ENCODE peak calls at places on chromosome 7, in four cellular contexts. One of them, this sample, is unnamed.

GRCh38 chr7:75981450-75982305 is 12.7 kb downstream of the TMEM120A start:
- DNase-seq in HepG2: no peak
- DNase-seq in SK-N-SH: peak; percentile 42
- DNase-seq in GM12878: no peak
- DNase-seq in this sample: no peak

GRCh38 chr7:30513762-30514161 is 9.1 kb upstream of the GGCT start:
- DNase-seq in GM12878: no peak
- DNase-seq in HepG2: no peak
- DNase-seq in SK-N-SH: no peak
- DNase-seq in this sample: no peak

GRCh38 chr7:52537051-52537450 is 498.4 kb upstream of the POM121L12 start:
- DNase-seq in SK-N-SH: no peak
- DNase-seq in GM12878: no peak
- DNase-seq in HepG2: no peak
- DNase-seq in this sample: no peak

GRCh38 chr7:271266-272107 is 18.5 kb upstream of the FOXL3 start:
- DNase-seq in HepG2: no peak
- DNase-seq in GM12878: no peak
- DNase-seq in SK-N-SH: no peak
- DNase-seq in this sample: no peak

GRCh38 chr7:70006411-70006920 is 408.2 kb downstream of the AUTS2 start:
- DNase-seq in GM12878: no peak
- DNase-seq in HepG2: no peak
- DNase-seq in SK-N-SH: no peak
- DNase-seq in this sample: no peak

GRCh38 chr7:21412291-21412896 is 15.5 kb upstream of the SP4 start:
- DNase-seq in HepG2: no peak
- DNase-seq in GM12878: peak; percentile 43
- DNase-seq in SK-N-SH: no peak
- DNase-seq in this sample: no peak

GRCh38 chr7:79736418-79736817 is 283.0 kb upstream of the MAGI2 start:
- DNase-seq in SK-N-SH: no peak
- DNase-seq in GM12878: no peak
- DNase-seq in HepG2: no peak
- DNase-seq in this sample: no peak

GRCh38 chr7:2709553-2710165 is 21.7 kb downstream of the AMZ1 start:
- DNase-seq in SK-N-SH: peak; percentile 62
- DNase-seq in HepG2: peak; percentile 60
- DNase-seq in GM12878: peak; percentile 61
- DNase-seq in this sample: peak; percentile 90

GRCh38 chr7:107768263-107768662 is 24.3 kb downstream of the CBLL1 start:
- DNase-seq in HepG2: no peak
- DNase-seq in SK-N-SH: no peak
- DNase-seq in GM12878: no peak
- DNase-seq in this sample: no peak

GRCh38 chr7:151503902-151504714 is 15.6 kb downstream of the RHEB start:
- DNase-seq in SK-N-SH: no peak
- DNase-seq in GM12878: no peak
- DNase-seq in HepG2: peak; percentile 85
- DNase-seq in this sample: no peak

GRCh38 chr7:13915891-13916290 is 73.6 kb downstream of the ETV1 start:
- DNase-seq in GM12878: no peak
- DNase-seq in HepG2: no peak
- DNase-seq in SK-N-SH: no peak
- DNase-seq in this sample: no peak

GRCh38 chr7:155296006-155296787 is 1.5 kb upstream of the INSIG1 start:
- DNase-seq in GM12878: no peak
- DNase-seq in SK-N-SH: no peak
- DNase-seq in HepG2: no peak
- DNase-seq in this sample: no peak

GRCh38 chr7:157952841-157953645 is 616.2 kb downstream of the DNAJB6 start:
- DNase-seq in SK-N-SH: no peak
- DNase-seq in HepG2: no peak
- DNase-seq in GM12878: no peak
- DNase-seq in this sample: no peak

GRCh38 chr7:50791363-50791762 is 8.7 kb upstream of the GRB10 start:
- DNase-seq in SK-N-SH: no peak
- DNase-seq in HepG2: no peak
- DNase-seq in GM12878: no peak
- DNase-seq in this sample: no peak

GRCh38 chr7:115694424-115694823 is 336.1 kb downstream of the TFEC start:
- DNase-seq in HepG2: no peak
- DNase-seq in SK-N-SH: no peak
- DNase-seq in GM12878: no peak
- DNase-seq in this sample: no peak

GRCh38 chr7:112199035-112199655 is 7.1 kb downstream of the DOCK4 start:
- DNase-seq in HepG2: no peak
- DNase-seq in SK-N-SH: no peak
- DNase-seq in GM12878: no peak
- DNase-seq in this sample: no peak

GRCh38 chr7:74115326-74115725 is 31.7 kb downstream of the LIMK1 start:
- DNase-seq in GM12878: no peak
- DNase-seq in SK-N-SH: peak; percentile 77
- DNase-seq in HepG2: no peak
- DNase-seq in this sample: no peak

GRCh38 chr7:3431306-3431705 is 130.3 kb downstream of the SDK1 start:
- DNase-seq in HepG2: no peak
- DNase-seq in GM12878: no peak
- DNase-seq in SK-N-SH: no peak
- DNase-seq in this sample: no peak

GRCh38 chr7:105594034-105594433 is 12.7 kb upstream of the EFCAB10 start:
- DNase-seq in HepG2: no peak
- DNase-seq in SK-N-SH: no peak
- DNase-seq in GM12878: no peak
- DNase-seq in this sample: peak; percentile 42

GRCh38 chr7:91692800-91693199 is 187.7 kb downstream of the MTERF1 start:
- DNase-seq in SK-N-SH: no peak
- DNase-seq in HepG2: no peak
- DNase-seq in GM12878: no peak
- DNase-seq in this sample: no peak

GRCh38 chr7:155694846-155695245 is 50.4 kb downstream of the RBM33 start:
- DNase-seq in GM12878: no peak
- DNase-seq in HepG2: no peak
- DNase-seq in SK-N-SH: no peak
- DNase-seq in this sample: no peak

GRCh38 chr7:92717982-92718716 is 118.2 kb downstream of the CDK6 start:
- DNase-seq in GM12878: no peak
- DNase-seq in SK-N-SH: no peak
- DNase-seq in HepG2: peak; percentile 20
- DNase-seq in this sample: no peak

GRCh38 chr7:32574626-32575025 is 79.3 kb downstream of the AVL9 start:
- DNase-seq in HepG2: no peak
- DNase-seq in GM12878: no peak
- DNase-seq in SK-N-SH: no peak
- DNase-seq in this sample: no peak

GRCh38 chr7:150382123-150382843 is 3.2 kb downstream of the ZNF775 start:
- DNase-seq in GM12878: no peak
- DNase-seq in SK-N-SH: no peak
- DNase-seq in HepG2: no peak
- DNase-seq in this sample: no peak

GRCh38 chr7:22784346-22784745 is 38.3 kb downstream of the TOMM7 start:
- DNase-seq in GM12878: no peak
- DNase-seq in HepG2: peak; percentile 58
- DNase-seq in SK-N-SH: no peak
- DNase-seq in this sample: no peak

GRCh38 chr7:39845011-39845410 is 105.0 kb upstream of the CDK13 start:
- DNase-seq in HepG2: no peak
- DNase-seq in GM12878: no peak
- DNase-seq in SK-N-SH: no peak
- DNase-seq in this sample: no peak

GRCh38 chr7:56483153-56483552 is 366.9 kb upstream of the NUPR2 start:
- DNase-seq in SK-N-SH: peak; percentile 55
- DNase-seq in HepG2: no peak
- DNase-seq in GM12878: no peak
- DNase-seq in this sample: no peak

GRCh38 chr7:135156290-135156689 is 8.4 kb downstream of the TMEM140 start:
- DNase-seq in SK-N-SH: no peak
- DNase-seq in GM12878: no peak
- DNase-seq in HepG2: no peak
- DNase-seq in this sample: no peak

GRCh38 chr7:882336-883028 is 6.1 kb downstream of the GET4 start:
- DNase-seq in HepG2: no peak
- DNase-seq in SK-N-SH: no peak
- DNase-seq in GM12878: no peak
- DNase-seq in this sample: no peak

GRCh38 chr7:97346349-97346748 is 228.9 kb downstream of the SDHAF3 start:
- DNase-seq in HepG2: no peak
- DNase-seq in GM12878: no peak
- DNase-seq in SK-N-SH: no peak
- DNase-seq in this sample: no peak

GRCh38 chr7:2313450-2314208 is 612 bp downstream of the SNX8 start:
- DNase-seq in GM12878: no peak
- DNase-seq in SK-N-SH: no peak
- DNase-seq in HepG2: no peak
- DNase-seq in this sample: no peak

GRCh38 chr7:107327986-107328569 is 141.8 kb upstream of the GPR22 start:
- DNase-seq in GM12878: no peak
- DNase-seq in HepG2: no peak
- DNase-seq in SK-N-SH: no peak
- DNase-seq in this sample: no peak

GRCh38 chr7:141262101-141262819 is 188.4 kb downstream of the TMEM178B start:
- DNase-seq in GM12878: no peak
- DNase-seq in HepG2: no peak
- DNase-seq in SK-N-SH: peak; percentile 26
- DNase-seq in this sample: no peak

GRCh38 chr7:139734395-139734794 is 43.4 kb downstream of the HIPK2 start:
- DNase-seq in SK-N-SH: no peak
- DNase-seq in GM12878: no peak
- DNase-seq in HepG2: no peak
- DNase-seq in this sample: no peak
- H3K9ac ChIP-seq in SK-N-SH: no peak overlapping the region
- H3K9ac ChIP-seq in GM12878: no peak overlapping the region
- H3K9ac ChIP-seq in HepG2: no peak overlapping the region
- H3K9ac ChIP-seq in this sample: no peak overlapping the region

GRCh38 chr7:29454464-29454863 is 109.2 kb upstream of the PRR15 start:
- DNase-seq in SK-N-SH: no peak
- DNase-seq in GM12878: no peak
- DNase-seq in HepG2: no peak
- DNase-seq in this sample: no peak

GRCh38 chr7:29445736-29446135 is 117.9 kb upstream of the PRR15 start:
- DNase-seq in GM12878: no peak
- DNase-seq in SK-N-SH: no peak
- DNase-seq in HepG2: no peak
- DNase-seq in this sample: no peak

GRCh38 chr7:29447828-29448227 is 115.8 kb upstream of the PRR15 start:
- DNase-seq in SK-N-SH: no peak
- DNase-seq in GM12878: no peak
- DNase-seq in HepG2: no peak
- DNase-seq in this sample: no peak

GRCh38 chr7:29453022-29453421 is 110.6 kb upstream of the PRR15 start:
- DNase-seq in GM12878: no peak
- DNase-seq in HepG2: no peak
- DNase-seq in SK-N-SH: no peak
- DNase-seq in this sample: no peak

DNA sequence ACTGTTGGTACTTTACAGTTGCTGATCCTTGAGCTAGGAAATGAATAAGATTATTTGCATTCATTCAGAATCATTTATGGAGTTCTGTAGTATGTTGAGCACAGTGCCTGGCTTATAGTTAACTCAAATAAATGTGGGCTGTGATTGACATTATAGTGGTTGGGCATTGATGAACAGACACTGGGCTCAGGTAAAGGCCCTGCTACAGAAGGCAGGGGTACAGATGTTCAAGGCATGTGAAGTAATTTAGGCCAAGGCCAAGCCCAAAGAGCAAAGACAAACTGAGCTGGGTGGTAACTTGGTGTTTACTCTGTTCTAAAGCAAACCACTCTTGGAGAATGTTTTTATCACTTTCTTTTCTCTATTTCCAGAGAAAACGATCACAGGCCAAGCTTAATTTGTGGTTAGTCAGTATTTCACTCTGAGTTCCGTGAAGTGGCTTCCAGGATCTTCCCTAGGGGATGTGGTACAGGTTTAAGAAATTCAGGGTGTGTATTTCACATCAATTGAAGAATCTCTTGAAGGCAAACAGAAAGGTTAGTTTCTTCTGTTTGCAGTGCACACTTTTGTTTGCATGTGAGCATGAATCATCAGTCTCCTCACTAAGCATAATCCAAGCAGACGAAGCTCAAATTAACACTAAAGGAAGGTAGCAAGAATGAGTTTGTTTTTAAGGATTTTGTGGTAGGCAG is 113.9 kb upstream of the PRR15 start:
- DNase-seq in SK-N-SH: no peak
- DNase-seq in HepG2: peak; percentile 66
- DNase-seq in GM12878: no peak
- DNase-seq in this sample: no peak
- TF ChIP-seq TCF12 in SK-N-SH: no peak
- TF ChIP-seq TCF12 in HepG2: no peak
- TF ChIP-seq TCF12 in GM12878: no peak
- TF ChIP-seq TCF12 in this sample: no peak

GRCh38 chr7:17558558-17559332 is 260.3 kb downstream of the AHR start:
- DNase-seq in SK-N-SH: no peak
- DNase-seq in HepG2: no peak
- DNase-seq in GM12878: no peak
- DNase-seq in this sample: no peak

GRCh38 chr7:17559388-17559787 is 260.9 kb downstream of the AHR start:
- DNase-seq in HepG2: no peak
- DNase-seq in SK-N-SH: no peak
- DNase-seq in GM12878: no peak
- DNase-seq in this sample: no peak

GRCh38 chr7:17556247-17556646 is 257.8 kb downstream of the AHR start:
- DNase-seq in SK-N-SH: no peak
- DNase-seq in GM12878: no peak
- DNase-seq in HepG2: no peak
- DNase-seq in this sample: no peak

GRCh38 chr7:17558135-17558534 is 259.7 kb downstream of the AHR start:
- DNase-seq in GM12878: no peak
- DNase-seq in SK-N-SH: no peak
- DNase-seq in HepG2: no peak
- DNase-seq in this sample: no peak

GRCh38 chr7:17557305-17557704 is 258.9 kb downstream of the AHR start:
- DNase-seq in SK-N-SH: no peak
- DNase-seq in HepG2: no peak
- DNase-seq in GM12878: no peak
- DNase-seq in this sample: no peak
- H3K9ac ChIP-seq in SK-N-SH: no peak overlapping the region
- H3K9ac ChIP-seq in HepG2: no peak overlapping the region
- H3K9ac ChIP-seq in GM12878: no peak overlapping the region
- H3K9ac ChIP-seq in this sample: no peak overlapping the region

DNA sequence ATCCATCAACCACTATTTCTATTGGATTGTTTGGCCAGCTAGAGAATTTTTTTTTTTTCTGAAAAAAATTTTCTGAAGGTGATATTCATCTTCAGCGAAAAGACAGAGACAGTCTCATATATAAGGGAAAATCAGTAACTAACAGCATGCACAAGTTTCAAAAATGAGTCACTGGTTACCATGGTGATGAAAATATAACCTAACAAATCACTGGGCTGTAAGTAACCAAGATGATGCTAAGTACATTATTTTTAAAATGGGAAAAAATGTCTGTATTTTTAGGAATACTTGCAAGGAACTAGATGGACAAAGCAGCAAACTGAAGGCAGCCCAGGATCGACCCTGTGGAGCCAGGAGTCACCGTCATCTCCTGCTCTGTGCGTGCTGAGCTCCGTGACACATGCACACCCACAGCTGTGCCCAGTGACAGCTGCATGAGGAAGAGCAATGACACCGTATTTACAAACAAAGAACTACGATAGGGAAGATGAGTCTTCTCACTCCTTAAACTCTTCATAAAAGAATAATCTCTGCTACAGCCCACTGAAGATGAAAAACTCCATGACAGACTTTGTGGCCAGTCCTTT is 137.3 kb downstream of the ELMO1 start:
- DNase-seq in SK-N-SH: no peak
- DNase-seq in GM12878: no peak
- DNase-seq in HepG2: no peak
- DNase-seq in this sample: no peak
- TF ChIP-seq TCF12 in SK-N-SH: no peak
- TF ChIP-seq TCF12 in GM12878: peak; percentile 30
- TF ChIP-seq TCF12 in HepG2: no peak
- TF ChIP-seq TCF12 in this sample: no peak